ENCODE peak calls at places on chromosome 11, in nine cellular contexts. A, Z, L, X, J, F, Q, Y and C are unnamed samples.

GRCh38 chr11:1338201-1339065 is 29.0 kb upstream of the TOLLIP start:
- DNase-seq in A (peak; percentile 4), Z (no peak), L (no peak), X (no peak), J (peak; percentile 19), F (peak; percentile 51), Q (no peak), Y (no peak), C (no peak)

GRCh38 chr11:110200836-110201235 is 95.6 kb downstream of the RDX start:
- DNase-seq in A (no peak), Z (no peak), L (no peak), X (no peak), J (no peak), F (no peak), Q (no peak), Y (no peak), C (no peak)

GRCh38 chr11:63813563-63814382 is 517 bp downstream of the SPINDOC start:
- DNase-seq in A (peak; percentile 21), Z (no peak), L (peak; percentile 47), X (peak; percentile 33), J (peak; percentile 67), F (peak; percentile 71), Q (peak; percentile 47), Y (peak; percentile 46), C (peak; percentile 69)

GRCh38 chr11:65221026-65221425 is 39.3 kb downstream of the CAPN1 start:
- DNase-seq in A (no peak), Z (no peak), L (no peak), X (no peak), J (no peak), F (peak; percentile 29), Q (no peak), Y (no peak), C (no peak)

GRCh38 chr11:89545701-89546100 is 54.5 kb upstream of the NOX4 start:
- DNase-seq in A (no peak), Z (peak; percentile 5), L (no peak), X (no peak), J (no peak), F (no peak), Q (no peak), Y (no peak), C (no peak)

GRCh38 chr11:128548655-128549255 is 38.6 kb downstream of the ETS1 start:
- DNase-seq in A (peak; percentile 34), Z (peak; percentile 63), L (peak; percentile 62), X (peak; percentile 49), J (peak; percentile 60), F (peak; percentile 71), Q (peak; percentile 85), Y (no peak), C (no peak)

GRCh38 chr11:126257764-126258163 is 10.9 kb downstream of the SRPRA start:
- DNase-seq in A (no peak), Z (no peak), L (no peak), X (no peak), J (no peak), F (no peak), Q (no peak), Y (peak; percentile 70), C (no peak)

GRCh38 chr11:14417186-14417585 is 58.2 kb upstream of the RRAS2 start:
- DNase-seq in A (no peak), Z (no peak), L (no peak), X (no peak), J (no peak), F (no peak), Q (no peak), Y (no peak), C (no peak)

GRCh38 chr11:70020336-70021214 is 57.5 kb upstream of the ANO1 start:
- DNase-seq in A (no peak), Z (no peak), L (no peak), X (no peak), J (no peak), F (no peak), Q (peak; percentile 48), Y (peak; percentile 52), C (no peak)

GRCh38 chr11:38019072-38019775 is 1421.2 kb upstream of the RAG2 start:
- DNase-seq in A (no peak), Z (no peak), L (no peak), X (no peak), J (peak; percentile 20), F (no peak), Q (no peak), Y (peak; percentile 10), C (no peak)

GRCh38 chr11:89182773-89183172 is 5.1 kb downstream of the TYR start:
- DNase-seq in A (no peak), Z (no peak), L (no peak), X (no peak), J (no peak), F (no peak), Q (no peak), Y (peak; percentile 48), C (no peak)

DNA sequence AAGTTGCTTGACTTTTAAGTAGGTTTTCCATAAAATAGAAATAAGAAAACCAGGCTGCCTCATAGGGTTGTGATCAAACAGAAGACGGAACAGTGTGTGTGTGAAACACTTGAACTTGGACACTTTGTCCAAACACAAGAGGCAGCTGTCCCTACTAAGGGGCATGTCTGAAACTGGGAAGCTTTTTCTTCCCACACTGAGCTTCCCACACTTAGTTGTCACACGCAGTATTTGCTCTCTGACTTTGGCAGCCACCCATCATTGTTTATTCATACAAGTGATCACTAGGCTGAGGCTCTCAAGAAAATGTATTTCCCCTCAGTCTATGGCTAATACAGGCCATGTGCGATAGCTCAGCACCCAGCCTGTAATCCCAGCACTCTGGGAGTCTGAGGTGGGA is 1.2 kb upstream of the C11orf91 start:
- DNase-seq in A (peak; percentile 54), Z (peak; percentile 36), L (no peak), X (peak; percentile 39), J (no peak), F (no peak), Q (peak; percentile 69), Y (peak; percentile 76), C (no peak)
- H3K4me1 ChIP-seq in A (peaks cover 74% of the 10 kb centered on the region), Z (peaks cover 3% of the 10 kb centered on the region), L (peaks cover 37% of the 10 kb centered on the region), X (peaks cover 99% of the 10 kb centered on the region), J (peaks cover 25% of the 10 kb centered on the region), F (peaks cover 27% of the 10 kb centered on the region), Q (peaks cover 68% of the 10 kb centered on the region), Y (peaks cover 56% of the 10 kb centered on the region), C (peaks cover 46% of the 10 kb centered on the region)

GRCh38 chr11:10452211-10452767 is 2.8 kb upstream of the AMPD3 start:
- DNase-seq in A (no peak), Z (peak; percentile 25), L (no peak), X (no peak), J (no peak), F (no peak), Q (no peak), Y (no peak), C (no peak)
- H3K27ac ChIP-seq in A (no peak overlapping the region), Z (no peak overlapping the region), L (no peak overlapping the region), X (no peak overlapping the region), J (no peak overlapping the region), F (no peak overlapping the region), Q (no peak overlapping the region), Y (no peak overlapping the region), C (no peak overlapping the region)

GRCh38 chr11:44574620-44575287 is 9.3 kb downstream of the CD82 start:
- DNase-seq in A (peak; percentile 40), Z (no peak), L (no peak), X (peak; percentile 53), J (no peak), F (no peak), Q (no peak), Y (peak; percentile 98), C (no peak)

GRCh38 chr11:44575288-44575672 is 9.8 kb downstream of the CD82 start:
- DNase-seq in A (no peak), Z (no peak), L (no peak), X (no peak), J (no peak), F (no peak), Q (no peak), Y (peak; percentile 72), C (no peak)

GRCh38 chr11:44578279-44578678 is 12.8 kb downstream of the CD82 start:
- DNase-seq in A (no peak), Z (no peak), L (no peak), X (no peak), J (no peak), F (no peak), Q (no peak), Y (no peak), C (no peak)

GRCh38 chr11:44577231-44577834 is 11.9 kb downstream of the CD82 start:
- DNase-seq in A (no peak), Z (no peak), L (no peak), X (peak; percentile 36), J (no peak), F (no peak), Q (no peak), Y (no peak), C (no peak)

DNA sequence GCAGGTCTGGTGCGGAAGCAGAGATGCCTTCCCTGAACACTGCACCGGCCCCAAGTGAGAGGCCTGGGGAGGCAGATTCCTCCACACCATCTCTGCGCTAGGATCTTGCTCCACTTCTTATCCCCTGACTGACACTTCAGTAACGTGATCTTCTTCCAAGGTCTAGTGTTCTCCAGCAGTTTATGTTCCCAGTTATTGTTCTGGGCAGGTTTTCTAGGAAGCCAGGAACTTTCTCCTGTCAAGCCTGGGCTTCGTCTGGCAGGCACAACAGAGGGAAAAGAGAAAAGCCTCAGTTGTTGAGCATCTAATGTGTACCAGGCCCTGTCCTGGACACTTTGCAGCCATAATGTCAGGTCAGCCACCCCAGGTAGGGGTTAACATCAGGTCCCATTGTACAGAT is 10.5 kb downstream of the CD82 start:
- DNase-seq in A (no peak), Z (no peak), L (no peak), X (no peak), J (no peak), F (no peak), Q (no peak), Y (no peak), C (no peak)
- H3K4me1 ChIP-seq in A (peaks cover 21% of the 10 kb centered on the region), Z (peaks cover 4% of the 10 kb centered on the region), L (no peaks in the 10 kb centered on the region), X (peaks cover 97% of the 10 kb centered on the region), J (no peaks in the 10 kb centered on the region), F (no peaks in the 10 kb centered on the region), Q (peaks cover 33% of the 10 kb centered on the region), Y (peaks cover 29% of the 10 kb centered on the region), C (peaks cover 12% of the 10 kb centered on the region)

GRCh38 chr11:123771664-123772063 is 17.3 kb upstream of the OR6X1 start:
- DNase-seq in A (no peak), Z (no peak), L (peak; percentile 6), X (no peak), J (no peak), F (no peak), Q (no peak), Y (no peak), C (no peak)

GRCh38 chr11:123775274-123775673 is 21.0 kb upstream of the OR6X1 start:
- DNase-seq in A (no peak), Z (no peak), L (no peak), X (no peak), J (peak; percentile 88), F (no peak), Q (no peak), Y (no peak), C (no peak)

GRCh38 chr11:123773026-123773425 is 18.7 kb upstream of the OR6X1 start:
- DNase-seq in A (no peak), Z (no peak), L (no peak), X (no peak), J (no peak), F (no peak), Q (no peak), Y (no peak), C (no peak)

GRCh38 chr11:123776160-123776559 is 21.8 kb upstream of the OR6X1 start:
- DNase-seq in A (no peak), Z (no peak), L (no peak), X (no peak), J (no peak), F (no peak), Q (no peak), Y (no peak), C (no peak)

DNA sequence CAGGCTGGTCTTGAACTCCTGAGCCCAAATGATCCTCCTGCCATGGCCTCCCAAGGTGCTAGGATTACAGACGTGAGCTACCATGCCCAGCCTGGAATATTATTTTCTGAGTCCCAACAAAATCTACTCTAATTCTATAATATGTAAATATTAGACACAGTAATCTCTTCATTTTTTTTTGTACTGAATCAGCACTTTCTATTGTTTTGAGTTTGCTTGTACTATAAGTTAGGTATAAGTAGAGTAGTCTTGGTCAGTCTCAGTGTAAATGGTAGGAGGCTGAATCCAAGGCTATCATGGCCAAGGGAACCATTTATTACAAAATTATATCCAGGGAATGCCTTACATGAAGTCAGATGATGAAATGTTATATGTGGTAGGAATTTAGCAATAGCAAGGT is 19.6 kb upstream of the OR6X1 start:
- DNase-seq in A (no peak), Z (no peak), L (no peak), X (no peak), J (no peak), F (no peak), Q (no peak), Y (no peak), C (no peak)
- H3K27ac ChIP-seq in A (no peak overlapping the region), Z (no peak overlapping the region), L (no peak overlapping the region), X (no peak overlapping the region), J (peak overlapping the region; percentile 91), F (no peak overlapping the region), Q (no peak overlapping the region), Y (no peak overlapping the region), C (no peak overlapping the region)